ENCODE peak calls at places on chromosome 12, in eight cellular contexts. Q is activated T-cell treated with anti-CD3 and anti-CD28 coated beads for 48 hours; O is RPMI7951; I is stimulated activated CD4-positive, alpha-beta T cell treated with anti-CD3 and anti-CD28 coated beads, Interleukin-2, amount 100 ng/mL, for 48 hours; C is lung microvascular endothelial cell; B is HuH-7.5; P is AG04450; U is DMS153. M is an unnamed sample.

GRCh38 chr12:2054091-2055018 is 1.6 kb downstream of the CACNA1C start:
- DNase-seq in P (no peak), U (no peak), I (no peak), C (no peak), Q (no peak), O (no peak), B (no peak), M (no peak)

GRCh38 chr12:71186571-71187288 is 28.9 kb upstream of the TSPAN8 start:
- DNase-seq in Q (no peak), U (no peak), C (no peak), B (no peak), I (no peak), O (no peak), P (no peak), M (no peak)

GRCh38 chr12:94235894-94236293 is 87.5 kb downstream of the PLXNC1 start:
- DNase-seq in P (no peak), U (no peak), C (no peak), B (no peak), O (no peak), Q (no peak), I (no peak), M (no peak)

GRCh38 chr12:48980953-48981756 is 3.0 kb downstream of the WNT1 start:
- DNase-seq in Q (peak), U (no peak), B (peak), O (no peak), C (no peak), I (no peak), P (no peak), M (no peak)

GRCh38 chr12:16100206-16100605 is 177.3 kb downstream of the SLC15A5 start:
- DNase-seq in C (no peak), I (no peak), P (no peak), U (no peak), B (no peak), O (no peak), Q (no peak), M (no peak)

GRCh38 chr12:106288510-106289195 is 13.9 kb upstream of the TCP11L2 start:
- DNase-seq in C (peak), U (peak), B (no peak), P (peak), I (no peak), O (peak), Q (no peak), M (no peak)

GRCh38 chr12:110733089-110733715 is 9.5 kb downstream of the PPP1CC start:
- DNase-seq in O (peak), U (no peak), P (no peak), B (no peak), C (peak), Q (no peak), I (no peak), M (no peak)

GRCh38 chr12:133220521-133220920 is 15.2 kb downstream of the ANHX start:
- DNase-seq in P (no peak), C (no peak), I (no peak), Q (no peak), O (no peak), U (no peak), B (no peak), M (no peak)

GRCh38 chr12:31009976-31010375 is 63.7 kb upstream of the DDX11 start:
- DNase-seq in U (no peak), B (no peak), C (no peak), I (no peak), O (no peak), P (no peak), Q (no peak), M (no peak)

GRCh38 chr12:42474391-42474790 is 115.2 kb downstream of the PRICKLE1 start:
- DNase-seq in Q (no peak), C (no peak), O (peak), U (no peak), B (no peak), P (no peak), I (no peak), M (no peak)

GRCh38 chr12:122867701-122868461 is 28.0 kb downstream of the VPS37B start:
- DNase-seq in C (no peak), O (no peak), B (no peak), P (no peak), I (no peak), Q (no peak), U (no peak), M (no peak)

GRCh38 chr12:113630625-113631024 is 159.0 kb upstream of the LHX5 start:
- DNase-seq in U (no peak), I (no peak), B (no peak), Q (no peak), O (no peak), C (no peak), P (no peak), M (no peak)

GRCh38 chr12:105524961-105525360 is 194.5 kb downstream of the C12orf75 start:
- DNase-seq in U (no peak), B (no peak), O (no peak), Q (no peak), P (no peak), I (no peak), C (no peak), M (no peak)

GRCh38 chr12:1502856-1503255 is 91.5 kb downstream of the FBXL14 start:
- DNase-seq in B (no peak), U (no peak), P (no peak), I (no peak), O (no peak), Q (no peak), C (no peak), M (no peak)

GRCh38 chr12:109870648-109871047 is 9.7 kb downstream of the GLTP start:
- DNase-seq in U (no peak), O (no peak), P (no peak), B (no peak), C (no peak), I (no peak), Q (no peak), M (no peak)

GRCh38 chr12:104452046-104452445 is 4.7 kb upstream of the CHST11 start:
- DNase-seq in U (no peak), C (no peak), I (no peak), Q (no peak), B (no peak), O (no peak), P (no peak), M (no peak)

GRCh38 chr12:131275824-131276223 is 322.1 kb downstream of the ADGRD1 start:
- DNase-seq in P (no peak), C (no peak), O (no peak), B (no peak), Q (no peak), I (no peak), U (no peak), M (no peak)

GRCh38 chr12:131578828-131579227 is 132.1 kb upstream of the SFSWAP start:
- DNase-seq in U (no peak), I (no peak), C (no peak), Q (no peak), P (no peak), O (no peak), B (no peak), M (no peak)

GRCh38 chr12:48414046-48414445 is 58.3 kb upstream of the ANP32D start:
- DNase-seq in B (no peak), U (no peak), I (no peak), P (no peak), Q (no peak), O (no peak), C (no peak), M (no peak)

GRCh38 chr12:121175383-121176119 is 34.4 kb upstream of the P2RX4 start:
- DNase-seq in I (no peak), O (no peak), C (no peak), P (no peak), B (no peak), U (no peak), Q (no peak), M (no peak)

GRCh38 chr12:95548056-95548538 is 3.2 kb downstream of the USP44 start:
- DNase-seq in B (no peak), P (no peak), Q (peak), U (no peak), C (peak), I (peak), O (no peak), M (no peak)

GRCh38 chr12:130973109-130973508 is 19.4 kb downstream of the ADGRD1 start:
- DNase-seq in O (no peak), C (no peak), I (no peak), B (no peak), U (no peak), Q (no peak), P (no peak), M (no peak)

M was measured in smooth muscle cell of the brain vasculature.